ENCODE peak calls at places on chromosomes 13 and 19, in ten cellular contexts. V is stimulated activated CD8-positive, alpha-beta memory T cell treated with anti-CD3 and anti-CD28 coated beads, Interleukin-15, amount 100 ng/mL, for 24 hours; B is activated CD8-positive, alpha-beta memory T cell treated with anti-CD3 and anti-CD28 coated beads for 24 hours; G is GM06990; D is posterior cingulate gyrus; N is SJSA1; I is upper lobe of right lung; L is GM04504; K is Caco-2; W is EL. A is an unnamed sample.

GRCh38 chr13:69935043-69935442 is 172.6 kb upstream of the ATXN8OS start:
- DNase-seq in V (no peak), B (no peak), G (no peak), D (no peak), N (no peak), I (no peak), L (no peak), K (no peak), W (no peak), A (no peak)

GRCh38 chr13:97537110-97537509 is 103.1 kb downstream of the RAP2A start:
- DNase-seq in V (no peak), B (no peak), G (peak), D (no peak), N (no peak), I (no peak), L (no peak), K (no peak), W (no peak), A (no peak)

GRCh38 chr13:33032037-33032625 is 15.9 kb downstream of the KL start:
- DNase-seq in V (no peak), B (no peak), G (no peak), D (no peak), N (no peak), I (peak), L (no peak), K (no peak), W (peak), A (no peak)

GRCh38 chr19:35291916-35292315 is at the start of gene MAG:
- DNase-seq in V (no peak), B (no peak), G (no peak), D (peak), N (no peak), I (no peak), L (no peak), K (no peak), W (no peak), A (no peak)

GRCh38 chr19:46609511-46610412 is 8.6 kb downstream of the CALM3 start:
- DNase-seq in V (no peak), B (peak), G (no peak), D (no peak), N (no peak), I (peak), L (no peak), K (no peak), W (no peak), A (no peak)

GRCh38 chr19:13606156-13606555 is 99.9 kb upstream of the CACNA1A start:
- DNase-seq in V (no peak), B (no peak), G (no peak), D (peak), N (no peak), I (no peak), L (no peak), K (no peak), W (no peak), A (no peak)

GRCh38 chr13:30486230-30487074 is 20.7 kb upstream of the HMGB1 start:
- DNase-seq in V (no peak), B (no peak), G (no peak), D (no peak), N (no peak), I (no peak), L (no peak), K (peak), W (no peak), A (no peak)

GRCh38 chr13:80379245-80379644 is 38.3 kb upstream of the SPRY2 start:
- DNase-seq in V (no peak), B (no peak), G (no peak), D (no peak), N (peak), I (no peak), L (peak), K (no peak), W (peak), A (no peak)

A was measured in AG04449.